ENCODE peak calls at places on chromosome 3, in seven cellular contexts. One of them, this sample, is unnamed.

GRCh38 chr3:194675081-194675640 is 3.2 kb upstream of the LSG1 start:
- DNase-seq in PC-9: no peak
- DNase-seq in lower lobe of right lung: no peak
- DNase-seq in colonic mucosa: no peak
- DNase-seq in uterus: no peak
- DNase-seq in hepatocyte: no peak
- DNase-seq in IMR-90: no peak
- DNase-seq in this sample: no peak

GRCh38 chr3:179526989-179527391 is 35.7 kb upstream of the ACTL6A start:
- DNase-seq in PC-9: no peak
- DNase-seq in lower lobe of right lung: no peak
- DNase-seq in colonic mucosa: peak; percentile 48
- DNase-seq in uterus: peak; percentile 46
- DNase-seq in hepatocyte: peak; percentile 72
- DNase-seq in IMR-90: peak; percentile 84
- DNase-seq in this sample: no peak

GRCh38 chr3:105836533-105836932 is 32.3 kb downstream of the CBLB start:
- DNase-seq in PC-9: no peak
- DNase-seq in lower lobe of right lung: no peak
- DNase-seq in colonic mucosa: no peak
- DNase-seq in uterus: no peak
- DNase-seq in hepatocyte: no peak
- DNase-seq in IMR-90: peak; percentile 95
- DNase-seq in this sample: no peak

GRCh38 chr3:183058351-183058750 is 40.9 kb downstream of the MCCC1 start:
- DNase-seq in PC-9: no peak
- DNase-seq in lower lobe of right lung: no peak
- DNase-seq in colonic mucosa: no peak
- DNase-seq in uterus: no peak
- DNase-seq in hepatocyte: no peak
- DNase-seq in IMR-90: no peak
- DNase-seq in this sample: no peak

GRCh38 chr3:30660656-30661055 is 54.3 kb downstream of the TGFBR2 start:
- DNase-seq in PC-9: no peak
- DNase-seq in lower lobe of right lung: no peak
- DNase-seq in colonic mucosa: no peak
- DNase-seq in uterus: no peak
- DNase-seq in hepatocyte: no peak
- DNase-seq in IMR-90: no peak
- DNase-seq in this sample: no peak

GRCh38 chr3:138092023-138092422 is 23.4 kb downstream of the DZIP1L start:
- DNase-seq in PC-9: no peak
- DNase-seq in lower lobe of right lung: no peak
- DNase-seq in colonic mucosa: no peak
- DNase-seq in uterus: no peak
- DNase-seq in hepatocyte: no peak
- DNase-seq in IMR-90: peak; percentile 69
- DNase-seq in this sample: no peak

GRCh38 chr3:177050466-177051237 is 146.6 kb downstream of the TBL1XR1 start:
- DNase-seq in PC-9: no peak
- DNase-seq in lower lobe of right lung: no peak
- DNase-seq in colonic mucosa: no peak
- DNase-seq in uterus: no peak
- DNase-seq in hepatocyte: peak; percentile 49
- DNase-seq in IMR-90: peak; percentile 64
- DNase-seq in this sample: no peak

GRCh38 chr3:186277268-186277909 is 84.6 kb downstream of the DGKG start:
- DNase-seq in PC-9: peak; percentile 50
- DNase-seq in lower lobe of right lung: no peak
- DNase-seq in colonic mucosa: no peak
- DNase-seq in uterus: no peak
- DNase-seq in hepatocyte: peak; percentile 73
- DNase-seq in IMR-90: peak; percentile 75
- DNase-seq in this sample: no peak

DNA sequence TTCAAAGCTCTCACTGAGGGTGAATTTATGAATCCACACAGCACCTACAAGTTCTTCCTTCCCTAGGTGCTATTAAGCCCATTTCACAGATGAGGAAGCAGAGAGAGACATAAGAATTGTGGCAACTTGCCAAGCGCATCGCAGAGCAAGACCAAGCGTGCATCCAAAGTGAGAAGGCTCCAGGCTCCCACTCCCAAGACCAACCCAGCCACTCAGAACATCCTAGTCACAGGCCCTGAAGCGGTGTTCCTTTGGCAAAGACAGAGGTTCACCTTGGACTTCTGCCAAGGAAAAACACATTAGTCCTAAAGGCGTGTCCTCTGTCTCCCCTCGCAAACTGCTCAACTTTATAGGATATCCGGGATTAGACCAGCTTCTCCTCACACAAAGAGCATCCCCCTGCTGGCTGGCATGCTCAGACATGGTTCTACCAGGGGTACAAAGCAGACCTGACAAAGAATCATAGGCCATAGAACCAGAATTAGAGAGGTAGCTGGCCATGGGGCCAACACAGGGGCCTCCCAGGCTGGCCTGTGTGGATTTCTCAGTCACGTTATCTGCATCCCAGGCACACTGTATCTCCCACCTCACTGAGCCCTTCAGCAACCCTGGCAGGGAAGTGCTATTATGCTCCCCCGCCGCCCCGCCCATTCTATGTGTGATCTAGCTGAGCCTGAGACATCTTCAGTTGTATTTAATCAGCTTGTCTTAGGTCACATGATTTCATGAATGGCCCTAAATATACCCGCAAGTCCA is 160.2 kb downstream of the FOXP1 start:
- DNase-seq in PC-9: no peak
- DNase-seq in lower lobe of right lung: no peak
- DNase-seq in colonic mucosa: peak; percentile 49
- DNase-seq in uterus: peak; percentile 33
- DNase-seq in hepatocyte: peak; percentile 44
- DNase-seq in IMR-90: no peak
- DNase-seq in this sample: no peak
- H3K4me3 ChIP-seq in PC-9: no peak overlapping the region
- H3K4me3 ChIP-seq in lower lobe of right lung: no peak overlapping the region
- H3K4me3 ChIP-seq in colonic mucosa: no peak overlapping the region
- H3K4me3 ChIP-seq in uterus: no peak overlapping the region
- H3K4me3 ChIP-seq in hepatocyte: no peak overlapping the region
- H3K4me3 ChIP-seq in IMR-90: no peak overlapping the region
- H3K4me3 ChIP-seq in this sample: no peak overlapping the region

DNA sequence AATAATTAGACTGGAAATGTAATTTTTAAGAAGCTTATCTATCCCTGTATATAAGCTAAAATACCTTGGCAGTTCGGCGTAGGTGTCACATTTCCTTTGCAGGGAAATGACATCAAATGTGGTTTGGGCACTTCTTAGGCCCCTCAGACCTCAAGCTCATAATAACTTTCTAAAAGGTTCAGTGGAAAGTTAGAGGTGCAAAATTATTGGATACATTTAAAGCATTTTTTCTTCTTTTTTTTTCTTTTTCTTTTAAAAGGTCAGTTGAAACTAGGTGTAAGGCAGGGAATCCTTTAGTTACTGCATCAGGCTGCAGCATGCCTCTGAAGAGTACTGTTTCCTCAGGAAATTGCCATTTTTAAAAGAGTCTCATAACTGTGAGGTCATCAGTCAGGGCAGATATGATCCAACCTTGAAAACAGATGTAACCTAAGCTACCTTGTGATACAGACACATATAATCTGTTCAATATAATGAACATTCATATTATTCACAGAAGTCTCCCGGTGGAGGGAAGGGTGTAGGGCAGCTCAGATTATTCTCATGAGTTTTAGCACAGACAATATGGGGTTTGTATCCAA is 4.8 kb downstream of the SACM1L start:
- DNase-seq in PC-9: no peak
- DNase-seq in lower lobe of right lung: no peak
- DNase-seq in colonic mucosa: no peak
- DNase-seq in uterus: no peak
- DNase-seq in hepatocyte: no peak
- DNase-seq in IMR-90: no peak
- DNase-seq in this sample: peak; percentile 73
- H3K27ac ChIP-seq in PC-9: no peak overlapping the region
- H3K27ac ChIP-seq in lower lobe of right lung: no peak overlapping the region
- H3K27ac ChIP-seq in colonic mucosa: no peak overlapping the region
- H3K27ac ChIP-seq in uterus: no peak overlapping the region
- H3K27ac ChIP-seq in hepatocyte: no peak overlapping the region
- H3K27ac ChIP-seq in IMR-90: no peak overlapping the region
- H3K27ac ChIP-seq in this sample: peak overlapping the region; percentile 71

GRCh38 chr3:16254933-16255725 is 9.6 kb downstream of the DPH3 start:
- DNase-seq in PC-9: no peak
- DNase-seq in lower lobe of right lung: no peak
- DNase-seq in colonic mucosa: no peak
- DNase-seq in uterus: no peak
- DNase-seq in hepatocyte: no peak
- DNase-seq in IMR-90: no peak
- DNase-seq in this sample: no peak
- H3K9me3 ChIP-seq in PC-9: no peaks in the 10 kb centered on the region
- H3K9me3 ChIP-seq in lower lobe of right lung: no peaks in the 10 kb centered on the region
- H3K9me3 ChIP-seq in colonic mucosa: no peaks in the 10 kb centered on the region
- H3K9me3 ChIP-seq in uterus: no peaks in the 10 kb centered on the region
- H3K9me3 ChIP-seq in hepatocyte: no peaks in the 10 kb centered on the region
- H3K9me3 ChIP-seq in IMR-90: no peaks in the 10 kb centered on the region
- H3K9me3 ChIP-seq in this sample: no peaks in the 10 kb centered on the region

GRCh38 chr3:197687570-197687969 is 49.1 kb downstream of the RUBCN start:
- DNase-seq in PC-9: no peak
- DNase-seq in lower lobe of right lung: no peak
- DNase-seq in colonic mucosa: no peak
- DNase-seq in uterus: no peak
- DNase-seq in hepatocyte: no peak
- DNase-seq in IMR-90: no peak
- DNase-seq in this sample: no peak

GRCh38 chr3:197694251-197694650 is 42.5 kb downstream of the RUBCN start:
- DNase-seq in PC-9: no peak
- DNase-seq in lower lobe of right lung: no peak
- DNase-seq in colonic mucosa: no peak
- DNase-seq in uterus: no peak
- DNase-seq in hepatocyte: no peak
- DNase-seq in IMR-90: no peak
- DNase-seq in this sample: no peak

GRCh38 chr3:197692641-197693040 is 44.1 kb downstream of the RUBCN start:
- DNase-seq in PC-9: no peak
- DNase-seq in lower lobe of right lung: no peak
- DNase-seq in colonic mucosa: no peak
- DNase-seq in uterus: no peak
- DNase-seq in hepatocyte: no peak
- DNase-seq in IMR-90: peak; percentile 44
- DNase-seq in this sample: no peak

GRCh38 chr3:197686899-197687298 is 49.8 kb downstream of the RUBCN start:
- DNase-seq in PC-9: no peak
- DNase-seq in lower lobe of right lung: no peak
- DNase-seq in colonic mucosa: no peak
- DNase-seq in uterus: no peak
- DNase-seq in hepatocyte: no peak
- DNase-seq in IMR-90: peak; percentile 11
- DNase-seq in this sample: no peak

DNA sequence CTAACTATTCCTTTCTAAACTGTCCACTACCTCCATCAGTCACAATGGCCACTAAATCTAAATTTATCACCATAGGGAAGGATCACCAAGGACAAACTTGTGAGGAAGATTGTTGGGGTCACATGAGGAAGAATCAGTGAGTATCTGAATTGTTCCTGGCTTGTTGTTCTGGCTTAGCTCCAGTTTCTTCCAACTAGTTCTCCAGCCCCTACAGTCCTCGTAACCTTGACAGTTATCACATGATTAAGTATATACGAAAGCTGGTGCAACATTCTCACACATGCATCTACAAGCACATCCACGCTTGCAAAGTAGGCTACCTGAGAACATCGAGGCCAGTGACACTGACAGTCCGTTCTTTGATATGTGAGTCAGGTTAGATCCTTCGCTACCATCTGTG is 46.0 kb downstream of the RUBCN start:
- DNase-seq in PC-9: no peak
- DNase-seq in lower lobe of right lung: no peak
- DNase-seq in colonic mucosa: no peak
- DNase-seq in uterus: no peak
- DNase-seq in hepatocyte: no peak
- DNase-seq in IMR-90: no peak
- DNase-seq in this sample: no peak
- H3K4me3 ChIP-seq in PC-9: no peak overlapping the region
- H3K4me3 ChIP-seq in lower lobe of right lung: no peak overlapping the region
- H3K4me3 ChIP-seq in colonic mucosa: no peak overlapping the region
- H3K4me3 ChIP-seq in uterus: no peak overlapping the region
- H3K4me3 ChIP-seq in hepatocyte: no peak overlapping the region
- H3K4me3 ChIP-seq in IMR-90: no peak overlapping the region
- H3K4me3 ChIP-seq in this sample: no peak overlapping the region

GRCh38 chr3:115960799-115961198 is 337.5 kb downstream of the GAP43 start:
- DNase-seq in PC-9: no peak
- DNase-seq in lower lobe of right lung: no peak
- DNase-seq in colonic mucosa: no peak
- DNase-seq in uterus: peak; percentile 18
- DNase-seq in hepatocyte: no peak
- DNase-seq in IMR-90: no peak
- DNase-seq in this sample: no peak

GRCh38 chr3:115961390-115961789 is 338.1 kb downstream of the GAP43 start:
- DNase-seq in PC-9: no peak
- DNase-seq in lower lobe of right lung: no peak
- DNase-seq in colonic mucosa: no peak
- DNase-seq in uterus: no peak
- DNase-seq in hepatocyte: no peak
- DNase-seq in IMR-90: no peak
- DNase-seq in this sample: no peak

DNA sequence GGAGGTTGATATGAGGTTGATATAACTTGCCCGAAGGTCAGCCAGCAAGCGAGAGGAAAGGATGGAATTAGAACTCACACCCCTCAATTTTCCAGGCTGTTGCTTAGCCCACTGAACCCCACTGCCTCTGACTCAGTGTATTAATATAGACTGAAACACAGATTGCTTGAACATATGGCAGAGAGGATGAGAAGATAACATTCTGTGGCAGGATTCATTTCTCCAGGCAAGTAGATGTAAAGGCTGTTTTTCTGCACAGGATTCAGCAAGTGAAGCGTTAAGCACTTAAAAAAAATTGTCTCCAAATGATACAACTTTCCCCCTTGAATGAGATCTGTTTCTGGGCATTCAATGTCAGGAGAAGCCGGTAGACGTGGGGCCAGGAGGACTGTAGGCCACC is 335.2 kb downstream of the GAP43 start:
- DNase-seq in PC-9: no peak
- DNase-seq in lower lobe of right lung: no peak
- DNase-seq in colonic mucosa: no peak
- DNase-seq in uterus: no peak
- DNase-seq in hepatocyte: no peak
- DNase-seq in IMR-90: no peak
- DNase-seq in this sample: no peak
- H3K27ac ChIP-seq in PC-9: no peak overlapping the region
- H3K27ac ChIP-seq in lower lobe of right lung: no peak overlapping the region
- H3K27ac ChIP-seq in colonic mucosa: no peak overlapping the region
- H3K27ac ChIP-seq in uterus: no peak overlapping the region
- H3K27ac ChIP-seq in hepatocyte: no peak overlapping the region
- H3K27ac ChIP-seq in IMR-90: no peak overlapping the region
- H3K27ac ChIP-seq in this sample: no peak overlapping the region

This sample was measured in CD4-positive, alpha-beta memory T cell.